ENCODE peak calls at places on chromosomes 6 and 20, in five cellular contexts. Z, F, H, W and P are unnamed samples.

GRCh38 chr6:65123516-65123915 is 583.5 kb downstream of the EYS start:
- DNase-seq in W (no peak), F (no peak), Z (no peak), H (no peak), P (no peak)

GRCh38 chr6:96948631-96949030 is 24.1 kb downstream of the KLHL32 start:
- DNase-seq in F (peak; percentile 47), Z (no peak), H (no peak), W (no peak), P (no peak)

GRCh38 chr6:148272597-148272996 is 70.0 kb upstream of the SASH1 start:
- DNase-seq in H (no peak), W (no peak), Z (no peak), F (no peak), P (no peak)

GRCh38 chr6:141105481-141105880 is 1027.2 kb upstream of the GJE1 start:
- DNase-seq in W (no peak), H (no peak), F (peak; percentile 87), Z (peak; percentile 15), P (peak; percentile 14)

GRCh38 chr6:16129623-16130243 is 847 bp downstream of the MYLIP start:
- DNase-seq in W (peak; percentile 38), F (no peak), Z (peak; percentile 14), H (no peak), P (peak; percentile 16)

GRCh38 chr20:13397300-13397724 is 176.2 kb downstream of the ISM1 start:
- DNase-seq in F (no peak), H (peak; percentile 12), W (no peak), Z (peak; percentile 3), P (no peak)

GRCh38 chr6:44667668-44668390 is 280.3 kb downstream of the CDC5L start:
- DNase-seq in W (peak; percentile 47), F (no peak), Z (peak; percentile 28), H (no peak), P (no peak)

GRCh38 chr6:75201901-75202672 is 3.8 kb downstream of the COL12A1 start:
- DNase-seq in H (no peak), W (peak; percentile 8), Z (no peak), F (peak; percentile 6), P (no peak)

GRCh38 chr6:13303668-13304017 is 24.7 kb downstream of the TBC1D7 start:
- DNase-seq in W (peak; percentile 38), H (peak; percentile 59), Z (peak; percentile 63), F (no peak), P (peak; percentile 43)

GRCh38 chr20:59561614-59562277 is 42.6 kb upstream of the PHACTR3 start:
- DNase-seq in W (no peak), Z (no peak), F (no peak), H (no peak), P (no peak)

GRCh38 chr6:116779569-116780164 is 14.1 kb upstream of the FAM162B start:
- DNase-seq in W (no peak), Z (peak; percentile 73), F (peak; percentile 42), H (peak; percentile 16), P (peak; percentile 53)

GRCh38 chr6:38802497-38802896 is 87.4 kb downstream of the DNAH8 start:
- DNase-seq in W (no peak), Z (no peak), F (no peak), H (no peak), P (no peak)

GRCh38 chr6:146551545-146551944 is 7.9 kb downstream of the RAB32 start:
- DNase-seq in W (no peak), Z (no peak), H (no peak), F (no peak), P (no peak)

GRCh38 chr20:4568560-4568959 is 153.1 kb upstream of the PRND start:
- DNase-seq in F (no peak), H (no peak), W (no peak), Z (no peak), P (no peak)

GRCh38 chr20:36856196-36856595 is 19.7 kb upstream of the TLDC2 start:
- DNase-seq in Z (peak; percentile 84), H (no peak), F (no peak), W (no peak), P (peak; percentile 52)

GRCh38 chr20:49583669-49584417 is 15.9 kb upstream of the PTGIS start:
- DNase-seq in F (peak; percentile 48), W (no peak), H (peak; percentile 78), Z (peak; percentile 47), P (no peak)

GRCh38 chr6:131694832-131695426 is 6.3 kb downstream of the OR2A4 start:
- DNase-seq in H (peak; percentile 82), W (peak; percentile 33), Z (peak; percentile 82), F (peak; percentile 51), P (peak; percentile 63)